ENCODE peak calls at places on chromosomes 11 and 22, in nine cellular contexts. One of them, this sample, is unnamed.

GRCh38 chr22:46147471-46148267 is 2.7 kb upstream of the PPARA start:
- DNase-seq in GM06990: no peak
- DNase-seq in T-helper 2 cell: no peak
- DNase-seq in stimulated activated CD8-positive, alpha-beta memory T cell treated with anti-CD3 and anti-CD28 coated beads, Interleukin-2, amount 100 ng/mL, for 48 hours: no peak
- DNase-seq in kidney tubule cell: no peak
- DNase-seq in RPMI7951: no peak
- DNase-seq in GM23248: no peak
- DNase-seq in OCI-LY7: no peak
- DNase-seq in epithelial cell of esophagus: peak; percentile 72
- DNase-seq in this sample: no peak

GRCh38 chr11:13169709-13170108 is 107.9 kb upstream of the BMAL1 start:
- DNase-seq in GM06990: no peak
- DNase-seq in T-helper 2 cell: no peak
- DNase-seq in stimulated activated CD8-positive, alpha-beta memory T cell treated with anti-CD3 and anti-CD28 coated beads, Interleukin-2, amount 100 ng/mL, for 48 hours: no peak
- DNase-seq in kidney tubule cell: peak; percentile 78
- DNase-seq in RPMI7951: peak; percentile 97
- DNase-seq in GM23248: peak; percentile 86
- DNase-seq in OCI-LY7: no peak
- DNase-seq in epithelial cell of esophagus: peak; percentile 82
- DNase-seq in this sample: no peak

GRCh38 chr11:75490221-75491181 is 35.2 kb downstream of the GDPD5 start:
- DNase-seq in GM06990: no peak
- DNase-seq in T-helper 2 cell: no peak
- DNase-seq in stimulated activated CD8-positive, alpha-beta memory T cell treated with anti-CD3 and anti-CD28 coated beads, Interleukin-2, amount 100 ng/mL, for 48 hours: no peak
- DNase-seq in kidney tubule cell: peak; percentile 61
- DNase-seq in RPMI7951: peak; percentile 64
- DNase-seq in GM23248: peak; percentile 14
- DNase-seq in OCI-LY7: no peak
- DNase-seq in epithelial cell of esophagus: peak; percentile 38
- DNase-seq in this sample: no peak

GRCh38 chr22:50399751-50400331 is 56.7 kb downstream of the PPP6R2 start:
- DNase-seq in GM06990: peak; percentile 29
- DNase-seq in T-helper 2 cell: peak; percentile 11
- DNase-seq in stimulated activated CD8-positive, alpha-beta memory T cell treated with anti-CD3 and anti-CD28 coated beads, Interleukin-2, amount 100 ng/mL, for 48 hours: peak; percentile 10
- DNase-seq in kidney tubule cell: peak; percentile 40
- DNase-seq in RPMI7951: peak; percentile 17
- DNase-seq in GM23248: peak; percentile 52
- DNase-seq in OCI-LY7: peak; percentile 44
- DNase-seq in epithelial cell of esophagus: no peak
- DNase-seq in this sample: peak; percentile 53

GRCh38 chr22:25069758-25070461 is 117.4 kb downstream of the KIAA1671 start:
- DNase-seq in GM06990: no peak
- DNase-seq in T-helper 2 cell: peak; percentile 74
- DNase-seq in stimulated activated CD8-positive, alpha-beta memory T cell treated with anti-CD3 and anti-CD28 coated beads, Interleukin-2, amount 100 ng/mL, for 48 hours: no peak
- DNase-seq in kidney tubule cell: no peak
- DNase-seq in RPMI7951: no peak
- DNase-seq in GM23248: no peak
- DNase-seq in OCI-LY7: no peak
- DNase-seq in epithelial cell of esophagus: no peak
- DNase-seq in this sample: no peak

GRCh38 chr11:33214187-33214586 is 43.0 kb upstream of the HIPK3 start:
- DNase-seq in GM06990: no peak
- DNase-seq in T-helper 2 cell: no peak
- DNase-seq in stimulated activated CD8-positive, alpha-beta memory T cell treated with anti-CD3 and anti-CD28 coated beads, Interleukin-2, amount 100 ng/mL, for 48 hours: no peak
- DNase-seq in kidney tubule cell: no peak
- DNase-seq in RPMI7951: no peak
- DNase-seq in GM23248: peak; percentile 40
- DNase-seq in OCI-LY7: no peak
- DNase-seq in epithelial cell of esophagus: no peak
- DNase-seq in this sample: no peak

GRCh38 chr11:46336781-46337180 is 10.5 kb upstream of the DGKZ start:
- DNase-seq in GM06990: no peak
- DNase-seq in T-helper 2 cell: peak; percentile 30
- DNase-seq in stimulated activated CD8-positive, alpha-beta memory T cell treated with anti-CD3 and anti-CD28 coated beads, Interleukin-2, amount 100 ng/mL, for 48 hours: no peak
- DNase-seq in kidney tubule cell: no peak
- DNase-seq in RPMI7951: peak; percentile 77
- DNase-seq in GM23248: peak; percentile 68
- DNase-seq in OCI-LY7: no peak
- DNase-seq in epithelial cell of esophagus: no peak
- DNase-seq in this sample: no peak

GRCh38 chr11:15201586-15201985 is 86.9 kb downstream of the INSC start:
- DNase-seq in GM06990: no peak
- DNase-seq in T-helper 2 cell: no peak
- DNase-seq in stimulated activated CD8-positive, alpha-beta memory T cell treated with anti-CD3 and anti-CD28 coated beads, Interleukin-2, amount 100 ng/mL, for 48 hours: no peak
- DNase-seq in kidney tubule cell: no peak
- DNase-seq in RPMI7951: no peak
- DNase-seq in GM23248: no peak
- DNase-seq in OCI-LY7: no peak
- DNase-seq in epithelial cell of esophagus: no peak
- DNase-seq in this sample: no peak

GRCh38 chr11:46348986-46349401 is 1.7 kb downstream of the DGKZ start:
- DNase-seq in GM06990: no peak
- DNase-seq in T-helper 2 cell: peak; percentile 90
- DNase-seq in stimulated activated CD8-positive, alpha-beta memory T cell treated with anti-CD3 and anti-CD28 coated beads, Interleukin-2, amount 100 ng/mL, for 48 hours: no peak
- DNase-seq in kidney tubule cell: no peak
- DNase-seq in RPMI7951: no peak
- DNase-seq in GM23248: no peak
- DNase-seq in OCI-LY7: peak; percentile 75
- DNase-seq in epithelial cell of esophagus: no peak
- DNase-seq in this sample: no peak

GRCh38 chr11:10122337-10123197 is 171.5 kb downstream of the SBF2 start:
- DNase-seq in GM06990: no peak
- DNase-seq in T-helper 2 cell: peak; percentile 0
- DNase-seq in stimulated activated CD8-positive, alpha-beta memory T cell treated with anti-CD3 and anti-CD28 coated beads, Interleukin-2, amount 100 ng/mL, for 48 hours: no peak
- DNase-seq in kidney tubule cell: peak; percentile 86
- DNase-seq in RPMI7951: peak; percentile 24
- DNase-seq in GM23248: peak; percentile 51
- DNase-seq in OCI-LY7: no peak
- DNase-seq in epithelial cell of esophagus: peak; percentile 98
- DNase-seq in this sample: no peak

GRCh38 chr11:75303544-75304224 is 47.8 kb downstream of the ARRB1 start:
- DNase-seq in GM06990: no peak
- DNase-seq in T-helper 2 cell: no peak
- DNase-seq in stimulated activated CD8-positive, alpha-beta memory T cell treated with anti-CD3 and anti-CD28 coated beads, Interleukin-2, amount 100 ng/mL, for 48 hours: no peak
- DNase-seq in kidney tubule cell: no peak
- DNase-seq in RPMI7951: no peak
- DNase-seq in GM23248: no peak
- DNase-seq in OCI-LY7: no peak
- DNase-seq in epithelial cell of esophagus: no peak
- DNase-seq in this sample: peak; percentile 67

GRCh38 chr11:59560290-59560701 is 49.0 kb downstream of the OR4D9 start:
- DNase-seq in GM06990: no peak
- DNase-seq in T-helper 2 cell: peak; percentile 78
- DNase-seq in stimulated activated CD8-positive, alpha-beta memory T cell treated with anti-CD3 and anti-CD28 coated beads, Interleukin-2, amount 100 ng/mL, for 48 hours: peak; percentile 57
- DNase-seq in kidney tubule cell: peak; percentile 90
- DNase-seq in RPMI7951: peak; percentile 68
- DNase-seq in GM23248: peak; percentile 67
- DNase-seq in OCI-LY7: peak; percentile 78
- DNase-seq in epithelial cell of esophagus: peak; percentile 86
- DNase-seq in this sample: peak; percentile 61

GRCh38 chr22:33918676-33919590 is 1.3 kb downstream of the LARGE1 start:
- DNase-seq in GM06990: no peak
- DNase-seq in T-helper 2 cell: no peak
- DNase-seq in stimulated activated CD8-positive, alpha-beta memory T cell treated with anti-CD3 and anti-CD28 coated beads, Interleukin-2, amount 100 ng/mL, for 48 hours: no peak
- DNase-seq in kidney tubule cell: peak; percentile 63
- DNase-seq in RPMI7951: peak; percentile 9
- DNase-seq in GM23248: peak; percentile 55
- DNase-seq in OCI-LY7: no peak
- DNase-seq in epithelial cell of esophagus: peak; percentile 4
- DNase-seq in this sample: no peak